ENCODE peak calls at places on chromosome 22, in six cellular contexts. T is breast epithelium; W is aorta; Y is CD8-positive, alpha-beta memory T cell; S is SJSA1; Q is fibroblast of lung. L is an unnamed sample.
A peak's percentile ranks its signal among the peaks of the same experiment; 100 is the strongest.

GRCh38 chr22:37860796-37861421 is 11.7 kb downstream of the EIF3L start:
- DNase-seq in W (no peak), Y (no peak), Q (no peak), T (no peak), S (no peak), L (no peak)

GRCh38 chr22:50530280-50530856 is 556 bp upstream of the TYMP start:
- DNase-seq in Y (no peak), Q (peak; percentile 83), T (peak; percentile 84), S (peak; percentile 65), W (peak; percentile 95), L (no peak)

GRCh38 chr22:43135565-43135964 is 7.6 kb downstream of the MCAT start:
- DNase-seq in W (no peak), Q (no peak), Y (no peak), T (no peak), S (no peak), L (no peak)

GRCh38 chr22:50676211-50676636 is 3.6 kb downstream of the SHANK3 start:
- DNase-seq in W (no peak), T (no peak), S (no peak), Y (no peak), Q (no peak), L (no peak)

GRCh38 chr22:47294222-47294532 is 531.7 kb downstream of the TBC1D22A start:
- DNase-seq in T (peak; percentile 40), Q (peak; percentile 96), W (no peak), Y (no peak), S (no peak), L (no peak)

GRCh38 chr22:44309137-44309536 is 3.6 kb downstream of the SHISAL1 start:
- DNase-seq in W (no peak), S (peak; percentile 87), Y (peak; percentile 56), Q (peak; percentile 89), T (no peak), L (no peak)

GRCh38 chr22:35037089-35037488 is 28.9 kb upstream of the ISX start:
- DNase-seq in T (no peak), Y (no peak), Q (no peak), W (no peak), S (no peak), L (no peak)

GRCh38 chr22:42134033-42135020 is 3.7 kb upstream of the CYP2D6 start:
- DNase-seq in Q (no peak), W (peak; percentile 45), S (no peak), Y (no peak), T (peak; percentile 39), L (no peak)

GRCh38 chr22:39364646-39365405 is 15.0 kb downstream of the SYNGR1 start:
- DNase-seq in Y (no peak), Q (peak; percentile 20), T (no peak), W (no peak), S (no peak), L (no peak)

DNA sequence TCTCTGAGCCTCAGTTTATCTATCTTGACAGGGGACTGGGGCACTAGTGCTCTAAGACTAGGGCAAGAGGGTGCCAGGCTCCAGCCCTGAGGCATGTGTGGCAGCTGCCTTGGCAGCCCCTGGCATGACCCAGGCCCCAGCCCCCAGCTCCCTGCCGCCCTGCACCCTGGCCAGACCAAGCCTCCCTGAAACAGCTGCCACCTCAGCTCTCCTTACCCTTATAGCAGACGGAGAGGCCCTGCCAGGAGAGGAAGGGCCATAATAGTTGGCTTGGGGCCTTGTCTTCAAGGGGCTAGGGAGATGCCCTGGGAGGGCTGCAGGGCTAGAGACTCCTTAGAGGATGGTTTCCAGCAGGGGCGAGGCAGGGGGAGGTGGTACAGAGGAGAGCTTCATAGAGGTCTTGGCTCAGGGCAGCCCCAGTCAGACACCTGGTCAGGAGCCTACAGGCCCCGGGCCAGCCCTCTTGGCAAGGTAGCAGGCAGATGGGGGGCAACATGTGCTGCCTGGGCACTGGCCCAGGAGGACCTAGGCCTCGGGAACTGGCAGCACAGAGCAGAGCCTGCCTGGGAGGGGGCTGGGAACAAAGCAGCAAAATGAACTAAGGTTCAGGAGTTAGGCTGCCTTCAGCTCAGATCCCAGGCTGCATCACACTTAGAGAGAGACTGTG is 13.0 kb downstream of the SMTN start:
- DNase-seq in Y (no peak), Q (no peak), T (no peak), W (no peak), S (no peak), L (no peak)
- H3K4me3 ChIP-seq in Y (no peak overlapping the region), Q (no peak overlapping the region), T (no peak overlapping the region), W (no peak overlapping the region), S (no peak overlapping the region), L (no peak overlapping the region)

GRCh38 chr22:21624120-21624879 is 5.5 kb downstream of the YDJC start:
- DNase-seq in Q (peak; percentile 38), Y (peak; percentile 56), T (no peak), S (no peak), W (peak; percentile 83), L (no peak)
- H3K27ac ChIP-seq in Q (peak overlapping the region; percentile 8), Y (peak overlapping the region; percentile 29), T (peak overlapping the region; percentile 36), S (no peak overlapping the region), W (no peak overlapping the region), L (no peak overlapping the region)

DNA sequence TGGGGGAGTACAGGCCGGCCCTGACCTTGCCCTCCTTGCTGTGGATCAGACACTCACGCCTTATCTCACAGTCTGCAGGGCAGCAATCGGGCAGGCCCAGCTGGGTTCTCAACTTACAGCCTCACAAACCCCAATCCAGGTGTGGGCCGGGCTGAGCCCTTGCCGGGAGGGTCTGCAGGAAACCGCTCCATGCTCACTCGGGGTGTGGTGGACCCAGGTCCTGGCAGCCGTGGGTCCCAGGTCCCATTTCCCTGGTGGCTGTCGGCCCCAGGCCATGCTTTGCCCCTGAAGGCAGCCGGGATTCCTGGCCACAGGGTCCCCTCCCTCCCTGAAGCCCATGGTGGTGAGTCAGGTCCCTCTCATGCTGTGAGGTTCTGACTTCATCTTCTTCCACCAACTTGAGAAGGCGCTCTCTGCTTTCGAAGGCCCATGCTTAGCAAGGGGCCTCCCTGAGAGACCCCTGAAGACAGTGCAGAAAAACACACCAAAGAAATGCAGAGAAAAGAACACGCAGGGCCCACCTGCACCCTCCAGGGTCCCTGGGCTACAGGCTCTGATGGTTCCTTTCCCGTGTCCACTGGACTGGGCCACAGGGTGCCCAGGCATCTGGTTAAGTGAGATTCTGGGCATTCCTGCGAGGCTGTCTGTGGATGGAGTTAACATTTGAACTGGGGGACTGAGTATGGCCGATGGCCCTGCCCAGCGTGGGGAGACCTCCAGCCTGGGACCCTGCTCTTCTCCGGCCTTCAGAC is 588.2 kb downstream of the BRD1 start:
- DNase-seq in Y (no peak), Q (no peak), W (no peak), T (no peak), S (no peak), L (no peak)
- H3K4me3 ChIP-seq in Y (no peak overlapping the region), Q (no peak overlapping the region), W (no peak overlapping the region), T (no peak overlapping the region), S (no peak overlapping the region), L (no peak overlapping the region)

GRCh38 chr22:45583504-45583903 is 80.8 kb downstream of the FBLN1 start:
- DNase-seq in Q (no peak), S (no peak), Y (no peak), W (peak; percentile 49), T (no peak), L (no peak)

GRCh38 chr22:45584121-45584570 is 81.5 kb downstream of the FBLN1 start:
- DNase-seq in Y (no peak), Q (peak; percentile 53), T (no peak), S (no peak), W (no peak), L (no peak)

GRCh38 chr22:45582236-45582954 is 79.7 kb downstream of the FBLN1 start:
- DNase-seq in Q (no peak), T (no peak), S (no peak), W (peak; percentile 64), Y (no peak), L (no peak)

GRCh38 chr22:45581549-45582080 is 78.9 kb downstream of the FBLN1 start:
- DNase-seq in Q (no peak), Y (no peak), T (no peak), W (no peak), S (no peak), L (no peak)

DNA sequence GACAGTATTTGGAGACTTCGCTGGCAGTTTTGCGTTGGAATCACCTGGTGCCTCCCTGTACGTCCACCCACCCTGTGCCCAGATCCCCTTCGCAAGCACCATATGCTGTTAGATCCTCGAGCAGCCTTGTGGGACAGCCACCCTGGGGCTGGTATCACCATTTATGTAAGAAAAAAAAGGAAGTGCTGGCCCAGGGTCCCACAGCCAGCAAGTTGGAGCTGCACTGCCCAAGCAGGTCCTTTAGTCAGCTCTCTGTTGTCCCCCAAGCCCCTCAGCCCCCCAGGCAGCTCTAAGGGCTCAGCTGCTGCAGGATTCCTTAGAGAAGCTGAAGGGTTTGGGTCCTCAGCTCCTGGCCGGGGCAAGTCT is 80.3 kb downstream of the FBLN1 start:
- DNase-seq in T (no peak), S (no peak), W (peak; percentile 65), Q (no peak), Y (no peak), L (no peak)
- H3K27ac ChIP-seq in T (no peak overlapping the region), S (no peak overlapping the region), W (no peak overlapping the region), Q (no peak overlapping the region), Y (no peak overlapping the region), L (no peak overlapping the region)